ENCODE peak calls at places on chromosomes 4 and X, in seven cellular contexts. L is RKO, H is GM03348, B is stromal cell of bone marrow, M is AG10803, A is Caki2, R is ecto neural progenitor cell. G is an unnamed sample.

GRCh38 chrX:129984196-129984962 is 1.9 kb downstream of the BCORL1 start:
- DNase-seq in L (no peak), H (peak; percentile 79), B (no peak), M (peak; percentile 3), A (peak; percentile 25), R (peak; percentile 73), G (peak; percentile 8)

GRCh38 chrX:71282514-71283408 is 674 bp upstream of the NONO start:
- DNase-seq in L (peak; percentile 81), H (peak; percentile 49), B (no peak), M (no peak), A (no peak), R (no peak), G (no peak)

GRCh38 chr4:139142980-139143379 is 34.0 kb downstream of the ELF2 start:
- DNase-seq in L (no peak), H (no peak), B (no peak), M (no peak), A (no peak), R (no peak), G (no peak)

GRCh38 chr4:124478518-124478917 is 234.0 kb downstream of the ANKRD50 start:
- DNase-seq in L (no peak), H (no peak), B (no peak), M (no peak), A (no peak), R (no peak), G (no peak)

GRCh38 chr4:54657556-54658313 is at the start of gene KIT:
- DNase-seq in L (no peak), H (peak; percentile 66), B (no peak), M (peak; percentile 18), A (no peak), R (peak; percentile 89), G (no peak)

GRCh38 chr4:28469387-28469786 is 1608.7 kb downstream of the STIM2 start:
- DNase-seq in L (no peak), H (no peak), B (no peak), M (no peak), A (no peak), R (no peak), G (no peak)

GRCh38 chr4:80307183-80307735 is 28.3 kb upstream of the CFAP299 start:
- DNase-seq in L (peak; percentile 88), H (peak; percentile 24), B (peak; percentile 20), M (peak; percentile 82), A (no peak), R (no peak), G (no peak)

GRCh38 chrX:104662694-104663093 is 96.7 kb downstream of the IL1RAPL2 start:
- DNase-seq in L (no peak), H (no peak), B (no peak), M (no peak), A (no peak), R (no peak), G (no peak)

GRCh38 chr4:53118676-53119075 is 247.2 kb downstream of the SCFD2 start:
- DNase-seq in L (no peak), H (no peak), B (no peak), M (no peak), A (no peak), R (no peak), G (no peak)